ENCODE peak calls at places on chromosomes 2 and 18, in eight cellular contexts. C is right lobe of liver, L is heart left ventricle, G is breast epithelium, M is Panc1, K is psoas muscle, R is brain microvascular endothelial cell, H is K562. T is an unnamed sample.

GRCh38 chr2:235666240-235666781 is 172.5 kb downstream of the AGAP1 start:
- DNase-seq in C (no peak), L (no peak), G (no peak), M (peak; percentile 57), K (no peak), R (peak; percentile 79), H (no peak), T (peak; percentile 74)

GRCh38 chr2:232028631-232029030 is 67.1 kb downstream of the DIS3L2 start:
- DNase-seq in C (no peak), L (peak; percentile 64), G (no peak), M (no peak), K (no peak), R (peak; percentile 9), H (no peak), T (no peak)

GRCh38 chr18:6146309-6146661 is 251.0 kb upstream of the TMEM200C start:
- DNase-seq in C (no peak), L (no peak), G (no peak), M (no peak), K (no peak), R (no peak), H (no peak), T (no peak)

GRCh38 chr2:138777996-138778395 is 2.2 kb downstream of the NXPH2 start:
- DNase-seq in C (no peak), L (no peak), G (no peak), M (no peak), K (no peak), R (peak; percentile 1), H (no peak), T (no peak)

GRCh38 chr18:3062798-3063563 is 50.0 kb upstream of the LPIN2 start:
- DNase-seq in C (peak; percentile 76), L (peak; percentile 64), G (peak; percentile 57), M (peak; percentile 8), K (peak; percentile 59), R (no peak), H (peak; percentile 34), T (peak; percentile 70)

GRCh38 chr2:224359569-224359968 is 42.3 kb downstream of the FAM124B start:
- DNase-seq in C (no peak), L (no peak), G (no peak), M (no peak), K (no peak), R (no peak), H (peak; percentile 23), T (no peak)

GRCh38 chr2:196079052-196079451 is 10.4 kb upstream of the DNAH7 start:
- DNase-seq in C (no peak), L (no peak), G (no peak), M (no peak), K (no peak), R (no peak), H (no peak), T (no peak)

GRCh38 chr18:63878982-63879381 is 8.5 kb upstream of the SERPINB2 start:
- DNase-seq in C (no peak), L (no peak), G (no peak), M (no peak), K (no peak), R (no peak), H (no peak), T (no peak)

GRCh38 chr2:30230479-30230854 is 867 bp upstream of the LBH start:
- DNase-seq in C (no peak), L (peak; percentile 70), G (no peak), M (no peak), K (no peak), R (peak; percentile 47), H (peak; percentile 59), T (peak; percentile 60)

GRCh38 chr2:160453111-160453820 is 40.3 kb downstream of the RBMS1 start:
- DNase-seq in C (no peak), L (no peak), G (no peak), M (no peak), K (no peak), R (no peak), H (no peak), T (no peak)

GRCh38 chr18:61785588-61785987 is 107.2 kb downstream of the RNF152 start:
- DNase-seq in C (no peak), L (no peak), G (no peak), M (no peak), K (no peak), R (no peak), H (no peak), T (no peak)

GRCh38 chr18:21853020-21853419 is 112.4 kb downstream of the MIB1 start:
- DNase-seq in C (no peak), L (no peak), G (no peak), M (no peak), K (no peak), R (peak; percentile 23), H (no peak), T (no peak)

GRCh38 chr2:225748606-225749005 is 349.1 kb downstream of the NYAP2 start:
- DNase-seq in C (no peak), L (no peak), G (no peak), M (no peak), K (no peak), R (no peak), H (no peak), T (no peak)

GRCh38 chr18:35513181-35513932 is 15.6 kb upstream of the INO80C start:
- DNase-seq in C (no peak), L (peak; percentile 61), G (no peak), M (peak; percentile 41), K (peak; percentile 31), R (peak; percentile 100), H (no peak), T (no peak)

GRCh38 chr2:3712424-3712823 is 9.0 kb downstream of the DCDC2C start:
- DNase-seq in C (no peak), L (no peak), G (no peak), M (no peak), K (no peak), R (no peak), H (no peak), T (no peak)

GRCh38 chr2:181810823-181811695 is 80.5 kb upstream of the ITPRID2 start:
- DNase-seq in C (no peak), L (no peak), G (no peak), M (peak; percentile 71), K (no peak), R (peak; percentile 95), H (peak; percentile 22), T (no peak)

DNA sequence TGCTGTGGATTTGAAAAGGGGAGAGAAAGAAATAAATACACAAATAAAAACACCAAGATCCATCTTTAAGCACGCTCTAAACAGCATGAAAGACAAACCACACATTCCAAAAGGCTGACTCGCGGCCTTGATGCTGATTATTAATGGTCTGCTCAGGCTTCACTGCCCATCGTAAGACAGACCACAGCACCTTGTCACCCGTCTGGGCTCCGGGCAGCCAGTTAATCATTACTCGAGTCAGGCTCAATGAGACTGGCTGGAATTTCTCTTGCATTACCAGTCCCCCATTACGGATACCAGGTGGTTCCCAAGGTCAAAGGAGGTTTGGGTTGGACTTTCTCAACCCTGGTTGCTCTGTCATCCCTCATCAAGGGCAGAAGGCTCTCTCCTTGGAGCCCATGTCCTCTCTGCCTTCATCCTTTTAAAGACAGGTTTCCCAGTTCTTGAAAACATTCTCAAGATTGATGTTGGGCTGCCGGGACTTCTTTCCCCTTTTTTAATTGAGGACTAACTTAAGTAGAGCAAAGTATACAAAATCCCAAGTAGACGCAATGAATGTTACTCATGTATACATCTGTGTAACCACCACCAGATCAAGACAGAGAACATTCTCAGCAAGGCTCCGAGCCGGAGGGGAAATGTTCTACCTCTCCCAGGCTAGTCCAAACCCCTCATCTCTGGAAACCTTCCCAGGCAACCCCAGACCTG is 8.1 kb downstream of the SMAD7 start:
- DNase-seq in C (peak; percentile 79), L (no peak), G (no peak), M (peak; percentile 83), K (peak; percentile 52), R (peak; percentile 97), H (no peak), T (no peak)
- H3K27ac ChIP-seq in C (peak overlapping the region; percentile 71), L (peak overlapping the region; percentile 75), G (peak overlapping the region; percentile 36), M (peak overlapping the region; percentile 90), K (peak overlapping the region; percentile 99), R (peak overlapping the region; percentile 78), H (no peak overlapping the region), T (no peak overlapping the region)

GRCh38 chr2:147026261-147026660 is 818.6 kb upstream of the ACVR2A start:
- DNase-seq in C (no peak), L (no peak), G (no peak), M (no peak), K (no peak), R (no peak), H (no peak), T (no peak)
- H3K27ac ChIP-seq in C (no peak overlapping the region), L (no peak overlapping the region), G (no peak overlapping the region), M (no peak overlapping the region), K (no peak overlapping the region), R (peak overlapping the region; percentile 80), H (no peak overlapping the region), T (no peak overlapping the region)

DNA sequence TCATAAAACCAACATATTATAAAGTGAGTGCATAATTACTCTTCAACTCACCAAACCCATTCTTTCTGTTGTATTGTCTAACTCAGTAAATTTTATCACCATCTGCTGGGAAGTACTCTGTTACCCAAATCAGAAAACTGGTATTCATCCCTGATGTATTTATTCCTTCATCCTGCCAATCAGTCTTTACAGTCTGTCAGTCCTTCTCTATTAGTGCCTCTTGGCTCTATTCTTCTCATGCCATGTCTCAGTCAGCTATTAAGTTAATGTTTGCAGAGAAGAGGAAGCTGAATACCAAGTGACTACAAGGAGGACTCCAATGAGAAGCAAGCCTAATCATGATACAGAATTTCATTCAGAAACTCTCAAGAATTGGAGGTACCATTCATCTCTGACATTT is 631.2 kb downstream of the CPS1 start:
- DNase-seq in C (no peak), L (no peak), G (no peak), M (no peak), K (no peak), R (no peak), H (no peak), T (no peak)
- H3K27ac ChIP-seq in C (no peak overlapping the region), L (no peak overlapping the region), G (no peak overlapping the region), M (no peak overlapping the region), K (no peak overlapping the region), R (no peak overlapping the region), H (no peak overlapping the region), T (no peak overlapping the region)

GRCh38 chr2:47189635-47190034 is 34.5 kb upstream of the STPG4 start:
- DNase-seq in C (no peak), L (no peak), G (no peak), M (no peak), K (no peak), R (peak; percentile 91), H (no peak), T (no peak)
- H3K27ac ChIP-seq in C (no peak overlapping the region), L (no peak overlapping the region), G (no peak overlapping the region), M (peak overlapping the region; percentile 93), K (no peak overlapping the region), R (peak overlapping the region; percentile 91), H (no peak overlapping the region), T (no peak overlapping the region)

GRCh38 chr18:36960038-36960437 is 131.1 kb downstream of the KIAA1328 start:
- DNase-seq in C (no peak), L (no peak), G (no peak), M (no peak), K (no peak), R (no peak), H (no peak), T (no peak)
- H3K27ac ChIP-seq in C (no peak overlapping the region), L (no peak overlapping the region), G (no peak overlapping the region), M (no peak overlapping the region), K (no peak overlapping the region), R (no peak overlapping the region), H (no peak overlapping the region), T (no peak overlapping the region)

DNA sequence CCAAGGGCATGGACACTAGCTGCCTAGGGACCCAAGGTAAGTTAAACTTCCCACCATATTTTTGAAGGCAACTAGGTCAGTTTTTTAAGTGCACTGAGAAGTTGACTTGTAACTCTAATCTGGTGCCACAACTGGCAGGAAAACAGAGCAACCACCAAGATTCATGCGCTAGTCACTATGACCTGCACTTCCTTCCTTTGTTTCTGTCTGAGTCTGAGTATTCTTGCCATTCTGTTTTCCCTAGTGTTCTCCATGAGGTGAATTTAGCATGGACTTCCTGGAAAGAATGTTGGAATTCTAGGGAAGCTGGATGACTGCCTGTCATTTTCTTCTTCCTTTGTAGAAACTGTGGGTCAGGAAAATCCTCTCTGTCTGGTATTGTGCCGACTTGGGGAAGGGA is 249.0 kb downstream of the GALNT13 start:
- DNase-seq in C (no peak), L (no peak), G (no peak), M (no peak), K (no peak), R (no peak), H (no peak), T (no peak)
- H3K27ac ChIP-seq in C (no peak overlapping the region), L (no peak overlapping the region), G (no peak overlapping the region), M (no peak overlapping the region), K (no peak overlapping the region), R (no peak overlapping the region), H (no peak overlapping the region), T (no peak overlapping the region)